ENCODE peak calls at places on chromosomes 2 and 18, in six cellular contexts. One of them, this sample, is unnamed.

GRCh38 chr18:34738173-34738894 is 28.2 kb downstream of the DTNA start:
- DNase-seq in WERI-Rb-1: no peak
- DNase-seq in bronchial epithelial cell: peak
- DNase-seq in MM.1S: no peak
- DNase-seq in pancreas: no peak
- DNase-seq in colonic mucosa: no peak
- DNase-seq in this sample: no peak

GRCh38 chr2:62672601-62673000 is 32.9 kb upstream of the EHBP1 start:
- DNase-seq in colonic mucosa: no peak
- DNase-seq in bronchial epithelial cell: no peak
- DNase-seq in MM.1S: no peak
- DNase-seq in WERI-Rb-1: no peak
- DNase-seq in pancreas: peak
- DNase-seq in this sample: peak

GRCh38 chr18:79525556-79526467 is 130.1 kb downstream of the NFATC1 start:
- DNase-seq in MM.1S: no peak
- DNase-seq in bronchial epithelial cell: peak
- DNase-seq in colonic mucosa: no peak
- DNase-seq in WERI-Rb-1: no peak
- DNase-seq in pancreas: no peak
- DNase-seq in this sample: no peak

GRCh38 chr18:9971313-9971920 is 57.6 kb downstream of the VAPA start:
- DNase-seq in pancreas: peak
- DNase-seq in MM.1S: peak
- DNase-seq in colonic mucosa: peak
- DNase-seq in bronchial epithelial cell: peak
- DNase-seq in WERI-Rb-1: peak
- DNase-seq in this sample: peak

GRCh38 chr2:33068261-33068660 is 121.5 kb downstream of the LTBP1 start:
- DNase-seq in WERI-Rb-1: no peak
- DNase-seq in bronchial epithelial cell: peak
- DNase-seq in colonic mucosa: no peak
- DNase-seq in MM.1S: no peak
- DNase-seq in pancreas: no peak
- DNase-seq in this sample: no peak

GRCh38 chr2:64295326-64296149 is 151.3 kb upstream of the PELI1 start:
- DNase-seq in MM.1S: no peak
- DNase-seq in bronchial epithelial cell: no peak
- DNase-seq in pancreas: no peak
- DNase-seq in colonic mucosa: no peak
- DNase-seq in WERI-Rb-1: no peak
- DNase-seq in this sample: no peak

GRCh38 chr2:238061310-238062202 is 755 bp downstream of the SCLY start:
- DNase-seq in colonic mucosa: peak
- DNase-seq in MM.1S: peak
- DNase-seq in WERI-Rb-1: peak
- DNase-seq in pancreas: peak
- DNase-seq in bronchial epithelial cell: peak
- DNase-seq in this sample: no peak

GRCh38 chr18:3585656-3586509 is 135.9 kb downstream of the TGIF1 start:
- DNase-seq in pancreas: peak
- DNase-seq in colonic mucosa: peak
- DNase-seq in MM.1S: peak
- DNase-seq in bronchial epithelial cell: peak
- DNase-seq in WERI-Rb-1: peak
- DNase-seq in this sample: peak

GRCh38 chr18:76209597-76209996 is 285.4 kb downstream of the ZNF516 start:
- DNase-seq in WERI-Rb-1: no peak
- DNase-seq in colonic mucosa: no peak
- DNase-seq in MM.1S: no peak
- DNase-seq in bronchial epithelial cell: peak
- DNase-seq in pancreas: no peak
- DNase-seq in this sample: peak

GRCh38 chr2:170818294-170819104 is 1.8 kb downstream of the GAD1 start:
- DNase-seq in MM.1S: no peak
- DNase-seq in bronchial epithelial cell: no peak
- DNase-seq in pancreas: no peak
- DNase-seq in colonic mucosa: no peak
- DNase-seq in WERI-Rb-1: no peak
- DNase-seq in this sample: no peak

GRCh38 chr2:46296840-46297545 is at the start of gene EPAS1:
- DNase-seq in bronchial epithelial cell: peak
- DNase-seq in WERI-Rb-1: peak
- DNase-seq in pancreas: peak
- DNase-seq in colonic mucosa: peak
- DNase-seq in MM.1S: peak
- DNase-seq in this sample: no peak

GRCh38 chr2:109171444-109172334 is 42.7 kb downstream of the SH3RF3 start:
- DNase-seq in colonic mucosa: peak
- DNase-seq in WERI-Rb-1: no peak
- DNase-seq in MM.1S: no peak
- DNase-seq in bronchial epithelial cell: peak
- DNase-seq in pancreas: no peak
- DNase-seq in this sample: peak

GRCh38 chr2:42101641-42102605 is 54.1 kb downstream of the PKDCC start:
- DNase-seq in MM.1S: peak
- DNase-seq in bronchial epithelial cell: peak
- DNase-seq in WERI-Rb-1: no peak
- DNase-seq in pancreas: peak
- DNase-seq in colonic mucosa: peak
- DNase-seq in this sample: peak

GRCh38 chr2:74119324-74119723 is 28.4 kb downstream of the BOLA3 start:
- DNase-seq in colonic mucosa: no peak
- DNase-seq in bronchial epithelial cell: no peak
- DNase-seq in WERI-Rb-1: no peak
- DNase-seq in MM.1S: peak
- DNase-seq in pancreas: no peak
- DNase-seq in this sample: no peak

GRCh38 chr18:25842665-25843064 is 247.7 kb downstream of the SS18 start:
- DNase-seq in WERI-Rb-1: no peak
- DNase-seq in bronchial epithelial cell: no peak
- DNase-seq in pancreas: no peak
- DNase-seq in MM.1S: no peak
- DNase-seq in colonic mucosa: no peak
- DNase-seq in this sample: no peak

GRCh38 chr2:47274054-47274779 is 119.1 kb upstream of the STPG4 start:
- DNase-seq in MM.1S: no peak
- DNase-seq in pancreas: no peak
- DNase-seq in colonic mucosa: no peak
- DNase-seq in WERI-Rb-1: no peak
- DNase-seq in bronchial epithelial cell: peak
- DNase-seq in this sample: no peak

GRCh38 chr2:192124576-192124975 is 70.2 kb downstream of the TMEFF2 start:
- DNase-seq in MM.1S: no peak
- DNase-seq in WERI-Rb-1: no peak
- DNase-seq in bronchial epithelial cell: no peak
- DNase-seq in colonic mucosa: no peak
- DNase-seq in pancreas: no peak
- DNase-seq in this sample: peak

GRCh38 chr2:129490666-129491065 is 488.8 kb upstream of the RAB6C start:
- DNase-seq in bronchial epithelial cell: no peak
- DNase-seq in MM.1S: no peak
- DNase-seq in colonic mucosa: no peak
- DNase-seq in pancreas: no peak
- DNase-seq in WERI-Rb-1: no peak
- DNase-seq in this sample: no peak

GRCh38 chr2:112985090-112985489 is 7.3 kb downstream of the IL36G start:
- DNase-seq in MM.1S: no peak
- DNase-seq in colonic mucosa: no peak
- DNase-seq in bronchial epithelial cell: no peak
- DNase-seq in WERI-Rb-1: no peak
- DNase-seq in pancreas: no peak
- DNase-seq in this sample: no peak

GRCh38 chr2:111667542-111668273 is 216.3 kb downstream of the ANAPC1 start:
- DNase-seq in MM.1S: no peak
- DNase-seq in bronchial epithelial cell: peak
- DNase-seq in colonic mucosa: peak
- DNase-seq in WERI-Rb-1: no peak
- DNase-seq in pancreas: peak
- DNase-seq in this sample: no peak

GRCh38 chr2:224210495-224211472 is 171.7 kb upstream of the SERPINE2 start:
- DNase-seq in bronchial epithelial cell: no peak
- DNase-seq in MM.1S: no peak
- DNase-seq in pancreas: no peak
- DNase-seq in WERI-Rb-1: no peak
- DNase-seq in colonic mucosa: no peak
- DNase-seq in this sample: no peak

GRCh38 chr2:130920417-130921030 is 83.8 kb downstream of the ARHGEF4 start:
- DNase-seq in bronchial epithelial cell: peak
- DNase-seq in colonic mucosa: peak
- DNase-seq in MM.1S: peak
- DNase-seq in WERI-Rb-1: peak
- DNase-seq in pancreas: peak
- DNase-seq in this sample: peak

GRCh38 chr2:226746206-226746800 is 53.3 kb downstream of the IRS1 start:
- DNase-seq in bronchial epithelial cell: no peak
- DNase-seq in colonic mucosa: no peak
- DNase-seq in WERI-Rb-1: no peak
- DNase-seq in MM.1S: no peak
- DNase-seq in pancreas: no peak
- DNase-seq in this sample: no peak

GRCh38 chr2:3805120-3805519 is 101.7 kb downstream of the DCDC2C start:
- DNase-seq in pancreas: no peak
- DNase-seq in colonic mucosa: no peak
- DNase-seq in WERI-Rb-1: peak
- DNase-seq in bronchial epithelial cell: no peak
- DNase-seq in MM.1S: no peak
- DNase-seq in this sample: no peak

GRCh38 chr2:11444737-11445136 is 21.2 kb downstream of the E2F6 start:
- DNase-seq in pancreas: no peak
- DNase-seq in bronchial epithelial cell: no peak
- DNase-seq in WERI-Rb-1: no peak
- DNase-seq in MM.1S: no peak
- DNase-seq in colonic mucosa: no peak
- DNase-seq in this sample: no peak

GRCh38 chr18:3211236-3211992 is 8.4 kb downstream of the MYOM1 start:
- DNase-seq in MM.1S: no peak
- DNase-seq in WERI-Rb-1: no peak
- DNase-seq in colonic mucosa: no peak
- DNase-seq in pancreas: no peak
- DNase-seq in bronchial epithelial cell: no peak
- DNase-seq in this sample: no peak

GRCh38 chr2:37802899-37803379 is 122.1 kb upstream of the RMDN2 start:
- DNase-seq in bronchial epithelial cell: peak
- DNase-seq in colonic mucosa: no peak
- DNase-seq in pancreas: no peak
- DNase-seq in WERI-Rb-1: no peak
- DNase-seq in MM.1S: no peak
- DNase-seq in this sample: no peak

GRCh38 chr2:37797081-37797480 is 125.6 kb upstream of the CDC42EP3 start:
- DNase-seq in pancreas: no peak
- DNase-seq in colonic mucosa: no peak
- DNase-seq in MM.1S: no peak
- DNase-seq in bronchial epithelial cell: no peak
- DNase-seq in WERI-Rb-1: no peak
- DNase-seq in this sample: no peak

GRCh38 chr2:37798315-37799005 is 126.6 kb upstream of the RMDN2 start:
- DNase-seq in colonic mucosa: no peak
- DNase-seq in WERI-Rb-1: no peak
- DNase-seq in bronchial epithelial cell: no peak
- DNase-seq in pancreas: no peak
- DNase-seq in MM.1S: no peak
- DNase-seq in this sample: no peak

GRCh38 chr2:37800176-37800835 is 124.8 kb upstream of the RMDN2 start:
- DNase-seq in colonic mucosa: no peak
- DNase-seq in WERI-Rb-1: no peak
- DNase-seq in pancreas: no peak
- DNase-seq in MM.1S: no peak
- DNase-seq in bronchial epithelial cell: no peak
- DNase-seq in this sample: no peak

GRCh38 chr2:37802106-37802791 is 122.8 kb upstream of the RMDN2 start:
- DNase-seq in pancreas: no peak
- DNase-seq in MM.1S: no peak
- DNase-seq in WERI-Rb-1: no peak
- DNase-seq in colonic mucosa: no peak
- DNase-seq in bronchial epithelial cell: peak
- DNase-seq in this sample: no peak
- H3K4me3 ChIP-seq in pancreas: no peak
- H3K4me3 ChIP-seq in MM.1S: no peak
- H3K4me3 ChIP-seq in WERI-Rb-1: no peak
- H3K4me3 ChIP-seq in colonic mucosa: no peak
- H3K4me3 ChIP-seq in bronchial epithelial cell: no peak
- H3K4me3 ChIP-seq in this sample: no peak

DNA sequence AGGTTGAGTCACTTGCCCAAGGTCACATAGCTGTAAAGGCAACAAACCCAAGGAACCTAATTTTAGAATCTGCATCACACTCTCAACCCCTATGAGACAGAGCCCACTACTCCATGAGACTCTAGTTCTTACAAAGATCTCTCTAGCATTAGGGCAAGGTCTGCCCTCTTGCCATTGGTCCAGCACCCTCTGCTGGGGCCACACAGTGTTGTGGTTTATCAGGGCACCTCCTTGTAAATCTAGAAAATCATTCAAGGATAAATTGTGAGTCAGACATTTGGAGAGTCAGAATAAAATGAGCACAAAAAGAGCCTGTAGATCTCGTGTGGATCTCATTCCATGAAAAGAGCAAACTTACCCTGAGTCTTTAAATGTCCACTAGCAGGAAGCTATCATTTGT is 91.2 kb downstream of the SLC8A1 start:
- DNase-seq in colonic mucosa: no peak
- DNase-seq in bronchial epithelial cell: peak
- DNase-seq in WERI-Rb-1: no peak
- DNase-seq in MM.1S: no peak
- DNase-seq in pancreas: no peak
- DNase-seq in this sample: no peak
- TF ChIP-seq CTCF in colonic mucosa: no peak
- TF ChIP-seq CTCF in bronchial epithelial cell: no peak
- TF ChIP-seq CTCF in WERI-Rb-1: no peak
- TF ChIP-seq CTCF in MM.1S: no peak
- TF ChIP-seq CTCF in pancreas: no peak
- TF ChIP-seq CTCF in this sample: no peak

GRCh38 chr2:30275256-30275655 is 43.9 kb downstream of the LBH start:
- DNase-seq in pancreas: no peak
- DNase-seq in colonic mucosa: no peak
- DNase-seq in bronchial epithelial cell: peak
- DNase-seq in WERI-Rb-1: no peak
- DNase-seq in MM.1S: no peak
- DNase-seq in this sample: no peak
- H3K4me3 ChIP-seq in pancreas: no peak
- H3K4me3 ChIP-seq in colonic mucosa: no peak
- H3K4me3 ChIP-seq in bronchial epithelial cell: no peak
- H3K4me3 ChIP-seq in WERI-Rb-1: no peak
- H3K4me3 ChIP-seq in MM.1S: no peak
- H3K4me3 ChIP-seq in this sample: no peak

GRCh38 chr2:13193900-13194299 is 477.2 kb downstream of the TRIB2 start:
- DNase-seq in WERI-Rb-1: peak
- DNase-seq in pancreas: no peak
- DNase-seq in colonic mucosa: no peak
- DNase-seq in MM.1S: peak
- DNase-seq in bronchial epithelial cell: peak
- DNase-seq in this sample: peak
- TF ChIP-seq CTCF in WERI-Rb-1: peak
- TF ChIP-seq CTCF in pancreas: no peak
- TF ChIP-seq CTCF in colonic mucosa: no peak
- TF ChIP-seq CTCF in MM.1S: peak
- TF ChIP-seq CTCF in bronchial epithelial cell: peak
- TF ChIP-seq CTCF in this sample: peak

GRCh38 chr2:21111012-21111411 is 12.8 kb upstream of the TDRD15 start:
- DNase-seq in pancreas: no peak
- DNase-seq in colonic mucosa: no peak
- DNase-seq in bronchial epithelial cell: no peak
- DNase-seq in MM.1S: no peak
- DNase-seq in WERI-Rb-1: no peak
- DNase-seq in this sample: no peak
- H3K4me3 ChIP-seq in pancreas: no peak
- H3K4me3 ChIP-seq in colonic mucosa: no peak
- H3K4me3 ChIP-seq in bronchial epithelial cell: no peak
- H3K4me3 ChIP-seq in MM.1S: no peak
- H3K4me3 ChIP-seq in WERI-Rb-1: no peak
- H3K4me3 ChIP-seq in this sample: no peak